ENCODE peak calls at places on chromosomes 4 and X, in eight cellular contexts. N, A, K, F, V, Z, C and M are unnamed samples.

GRCh38 chrX:121504148-121504547 is 456.7 kb downstream of the GLUD2 start:
- DNase-seq in N (no peak), A (no peak), K (no peak), F (peak; percentile 0), V (no peak), Z (no peak), C (no peak), M (no peak)

GRCh38 chr4:25528391-25528790 is 127.3 kb upstream of the SLC34A2 start:
- DNase-seq in N (no peak), A (no peak), K (no peak), F (no peak), V (no peak), Z (no peak), C (no peak), M (no peak)

GRCh38 chrX:45806410-45807121 is 605.9 kb upstream of the DIPK2B start:
- DNase-seq in N (peak; percentile 41), A (no peak), K (no peak), F (no peak), V (peak; percentile 39), Z (peak; percentile 20), C (no peak), M (peak; percentile 16)

GRCh38 chr4:161717084-161717483 is 446.7 kb downstream of the FSTL5 start:
- DNase-seq in N (no peak), A (no peak), K (no peak), F (no peak), V (no peak), Z (no peak), C (no peak), M (no peak)

GRCh38 chrX:72146527-72146926 is 14.8 kb upstream of the RTL5 start:
- DNase-seq in N (no peak), A (no peak), K (no peak), F (no peak), V (no peak), Z (no peak), C (no peak), M (no peak)

GRCh38 chr4:109015413-109015810 is 252.6 kb upstream of the ETNPPL start:
- DNase-seq in N (no peak), A (no peak), K (no peak), F (no peak), V (no peak), Z (no peak), C (no peak), M (no peak)

GRCh38 chr4:151801547-151802516 is 41.0 kb upstream of the GATB start:
- DNase-seq in N (peak; percentile 42), A (no peak), K (peak; percentile 72), F (peak; percentile 66), V (peak; percentile 33), Z (peak; percentile 25), C (peak; percentile 5), M (peak; percentile 33)

GRCh38 chrX:116749943-116750342 is 287.2 kb upstream of the CT83 start:
- DNase-seq in N (no peak), A (no peak), K (no peak), F (no peak), V (peak; percentile 11), Z (no peak), C (no peak), M (no peak)

GRCh38 chr4:140996757-140997156 is 136.5 kb downstream of the RNF150 start:
- DNase-seq in N (no peak), A (no peak), K (no peak), F (peak; percentile 21), V (peak; percentile 72), Z (no peak), C (no peak), M (no peak)

GRCh38 chrX:103236296-103236695 is 18.7 kb downstream of the TCEAL8 start:
- DNase-seq in N (no peak), A (no peak), K (no peak), F (no peak), V (no peak), Z (no peak), C (no peak), M (no peak)

GRCh38 chr4:47814896-47815295 is 23.0 kb downstream of the CORIN start:
- DNase-seq in N (no peak), A (no peak), K (no peak), F (no peak), V (no peak), Z (no peak), C (no peak), M (no peak)

GRCh38 chrX:144327515-144327914 is 443.6 kb downstream of the UBE2NL start:
- DNase-seq in N (no peak), A (no peak), K (no peak), F (no peak), V (no peak), Z (no peak), C (no peak), M (no peak)

GRCh38 chr4:78370625-78371372 is 180.8 kb upstream of the ANXA3 start:
- DNase-seq in N (peak; percentile 35), A (no peak), K (no peak), F (no peak), V (no peak), Z (no peak), C (no peak), M (no peak)

GRCh38 chr4:152094851-152095700 is 334.3 kb upstream of the GATB start:
- DNase-seq in N (peak; percentile 12), A (no peak), K (no peak), F (no peak), V (peak; percentile 71), Z (no peak), C (no peak), M (no peak)

GRCh38 chr4:185304944-185305690 is 90.6 kb downstream of the LRP2BP start:
- DNase-seq in N (peak; percentile 7), A (no peak), K (peak; percentile 49), F (peak; percentile 58), V (no peak), Z (no peak), C (peak; percentile 34), M (no peak)

GRCh38 chr4:52641853-52642563 is 17.1 kb downstream of the USP46 start:
- DNase-seq in N (peak; percentile 41), A (no peak), K (no peak), F (no peak), V (no peak), Z (no peak), C (no peak), M (no peak)

GRCh38 chrX:102720237-102721168 is at the start of gene GPRASP3:
- DNase-seq in N (peak; percentile 76), A (no peak), K (peak; percentile 70), F (peak; percentile 68), V (peak; percentile 79), Z (peak; percentile 46), C (peak; percentile 78), M (peak; percentile 59)

GRCh38 chr4:67581208-67581857 is 22.8 kb downstream of the STAP1 start:
- DNase-seq in N (no peak), A (no peak), K (no peak), F (peak; percentile 1), V (no peak), Z (no peak), C (no peak), M (no peak)

GRCh38 chrX:21657318-21658151 is 595 bp downstream of the KLHL34 start:
- DNase-seq in N (no peak), A (no peak), K (peak; percentile 11), F (no peak), V (no peak), Z (no peak), C (no peak), M (no peak)

GRCh38 chrX:124619710-124620109 is 273.3 kb downstream of the SH2D1A start:
- DNase-seq in N (no peak), A (no peak), K (no peak), F (no peak), V (no peak), Z (no peak), C (no peak), M (no peak)

GRCh38 chr4:94463771-94464170 is 12.0 kb downstream of the PDLIM5 start:
- DNase-seq in N (no peak), A (no peak), K (no peak), F (no peak), V (no peak), Z (no peak), C (no peak), M (no peak)

GRCh38 chr4:29046166-29046565 is 1674.0 kb upstream of the PCDH7 start:
- DNase-seq in N (no peak), A (no peak), K (no peak), F (peak; percentile 3), V (peak; percentile 5), Z (no peak), C (peak; percentile 19), M (no peak)

GRCh38 chr4:19239565-19239964 is 1012.1 kb upstream of the SLIT2 start:
- DNase-seq in N (no peak), A (no peak), K (no peak), F (peak; percentile 16), V (no peak), Z (no peak), C (no peak), M (no peak)

GRCh38 chrX:138014577-138014976 is 448.6 kb downstream of the ZIC3 start:
- DNase-seq in N (no peak), A (no peak), K (no peak), F (no peak), V (no peak), Z (no peak), C (no peak), M (no peak)

GRCh38 chr4:94889961-94890360 is 132.2 kb downstream of the BMPR1B start:
- DNase-seq in N (no peak), A (no peak), K (no peak), F (no peak), V (peak; percentile 7), Z (no peak), C (no peak), M (no peak)

GRCh38 chrX:40097492-40098263 is at the start of gene BCOR:
- DNase-seq in N (peak; percentile 69), A (no peak), K (peak; percentile 60), F (peak; percentile 81), V (peak; percentile 69), Z (peak; percentile 61), C (peak; percentile 64), M (peak; percentile 56)

GRCh38 chr4:55561884-55562283 is 15.2 kb upstream of the CLOCK start:
- DNase-seq in N (no peak), A (no peak), K (no peak), F (no peak), V (no peak), Z (no peak), C (peak; percentile 12), M (no peak)